ENCODE peak calls at places on chromosome 10, in four cellular contexts. E is neuronal stem cell; J is CD8-positive, alpha-beta T cell; N is HCT116. F is an unnamed sample. For H3K9me3, the result is how much of the 10 kb centered on the place peaks cover.

GRCh38 chr10:12194752-12195271 is 879 bp downstream of the NUDT5 start:
- DNase-seq in N (no peak), E (no peak), J (no peak), F (no peak)

GRCh38 chr10:98425511-98426352 is 10.8 kb upstream of the PYROXD2 start:
- DNase-seq in E (peak), J (no peak), N (peak), F (peak)

GRCh38 chr10:26857991-26858706 is 2.6 kb downstream of the ABI1 start:
- DNase-seq in E (no peak), J (no peak), N (no peak), F (no peak)

GRCh38 chr10:8050561-8051108 is 3.9 kb upstream of the GATA3 start:
- DNase-seq in E (peak), J (no peak), N (no peak), F (no peak)

GRCh38 chr10:21702633-21703111 is 168.6 kb downstream of the MLLT10 start:
- DNase-seq in N (no peak), E (no peak), J (no peak), F (no peak)

GRCh38 chr10:125117941-125118630 is 42.3 kb downstream of the CTBP2 start:
- DNase-seq in E (no peak), N (no peak), J (no peak), F (no peak)

GRCh38 chr10:71584902-71585578 is 134.5 kb downstream of the C10orf105 start:
- DNase-seq in N (no peak), E (no peak), J (no peak), F (no peak)

GRCh38 chr10:9823268-9823930 is 1194.3 kb upstream of the CELF2 start:
- DNase-seq in E (no peak), N (no peak), J (no peak), F (no peak)

GRCh38 chr10:74917481-74918077 is 91.2 kb downstream of the KAT6B start:
- DNase-seq in E (no peak), J (no peak), N (peak), F (no peak)

GRCh38 chr10:111916011-111916410 is 267.6 kb downstream of the GPAM start:
- DNase-seq in E (no peak), J (no peak), N (no peak), F (no peak)

GRCh38 chr10:118210276-118210675 is 131.8 kb downstream of the FAM204A start:
- DNase-seq in J (no peak), N (no peak), E (no peak), F (no peak)

GRCh38 chr10:69089638-69090599 is 2.0 kb downstream of the SRGN start:
- DNase-seq in E (no peak), J (peak), N (no peak), F (peak)

GRCh38 chr10:97573021-97573420 is 442 bp downstream of the ANKRD2 start:
- DNase-seq in J (no peak), E (no peak), N (no peak), F (no peak)

GRCh38 chr10:86443069-86443468 is 76.5 kb upstream of the GRID1 start:
- DNase-seq in N (no peak), J (no peak), E (no peak), F (no peak)

GRCh38 chr10:55897436-55897835 is 463.6 kb downstream of the ZWINT start:
- DNase-seq in J (no peak), N (no peak), E (no peak), F (no peak)

GRCh38 chr10:103546401-103546800 is 52.9 kb downstream of the NEURL1 start:
- DNase-seq in N (no peak), J (no peak), E (no peak), F (no peak)

GRCh38 chr10:104122273-104123107 is 519 bp downstream of the SFR1 start:
- DNase-seq in E (no peak), J (no peak), N (no peak), F (no peak)

GRCh38 chr10:61819208-61819607 is 82.3 kb upstream of the ARID5B start:
- DNase-seq in N (no peak), E (no peak), J (no peak), F (no peak)

GRCh38 chr10:23351914-23352313 is 7.3 kb upstream of the C10orf67 start:
- DNase-seq in N (no peak), J (no peak), E (no peak), F (no peak)

GRCh38 chr10:119025776-119026175 is 3.7 kb upstream of the NANOS1 start:
- DNase-seq in J (no peak), E (no peak), N (no peak), F (no peak)

GRCh38 chr10:129939416-129940275 is 24.4 kb downstream of the EBF3 start:
- DNase-seq in J (no peak), N (no peak), E (no peak), F (no peak)

GRCh38 chr10:29409241-29410051 is 120.6 kb downstream of the LYZL1 start:
- DNase-seq in N (peak), E (no peak), J (no peak), F (no peak)

GRCh38 chr10:29613791-29614190 is 21.0 kb downstream of the SVIL start:
- DNase-seq in E (no peak), N (no peak), J (no peak), F (no peak)

GRCh38 chr10:84008878-84009277 is 130.4 kb upstream of the GHITM start:
- DNase-seq in J (no peak), N (peak), E (no peak), F (no peak)

GRCh38 chr10:96626795-96627194 is 40.0 kb upstream of the TM9SF3 start:
- DNase-seq in N (no peak), E (no peak), J (no peak), F (no peak)

GRCh38 chr10:113386005-113386404 is 166.8 kb upstream of the HABP2 start:
- DNase-seq in E (no peak), N (peak), J (no peak), F (no peak)

GRCh38 chr10:122263971-122264370 is 7.1 kb upstream of the BTBD16 start:
- DNase-seq in N (no peak), E (no peak), J (no peak), F (no peak)

GRCh38 chr10:114615600-114616007 is 42.5 kb downstream of the ABLIM1 start:
- DNase-seq in E (no peak), N (no peak), J (no peak), F (no peak)

GRCh38 chr10:11896549-11897200 is 73.5 kb downstream of the PROSER2 start:
- DNase-seq in J (no peak), N (no peak), E (no peak), F (no peak)

GRCh38 chr10:109698121-109698520 is 225.2 kb downstream of the XPNPEP1 start:
- DNase-seq in E (no peak), N (no peak), J (no peak), F (no peak)

GRCh38 chr10:83372646-83373045 is 766.7 kb upstream of the GHITM start:
- DNase-seq in N (no peak), E (no peak), J (no peak), F (no peak)

GRCh38 chr10:78905015-78905939 is 163.5 kb upstream of the ZMIZ1 start:
- DNase-seq in J (no peak), E (no peak), N (no peak), F (no peak)

DNA sequence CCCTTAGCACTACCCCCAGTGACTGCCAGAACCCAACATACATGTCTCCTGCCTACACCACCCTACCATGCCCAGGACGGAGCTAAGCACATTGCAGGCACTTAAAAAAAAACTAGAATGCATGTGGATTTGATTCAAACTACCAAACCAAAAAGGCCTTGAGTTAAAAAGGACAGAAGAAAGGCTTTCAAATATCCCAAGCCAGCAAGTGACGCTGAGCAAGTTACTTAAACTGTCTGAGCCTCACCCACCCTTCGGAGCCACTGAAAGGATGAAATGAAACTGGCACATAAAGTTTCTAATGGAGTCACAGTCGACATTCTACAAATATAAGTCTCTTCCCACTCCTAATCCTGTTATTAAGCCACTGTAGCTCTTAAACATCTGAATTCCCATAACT is 1.8 kb downstream of the CPXM2 start:
- DNase-seq in E (no peak), N (no peak), J (no peak), F (no peak)
- H3K4me3 ChIP-seq in E (no peak), N (no peak), J (no peak), F (no peak)

GRCh38 chr10:34710391-34710751 is 104.7 kb downstream of the PARD3 start:
- DNase-seq in J (no peak), E (no peak), N (no peak), F (no peak)
- H3K9me3 ChIP-seq in J (under half), E (under half), N (under half), F (under half)

GRCh38 chr10:44962870-44963738 is 3.5 kb downstream of the RASSF4 start:
- DNase-seq in N (no peak), E (no peak), J (no peak), F (no peak)
- H3K4me3 ChIP-seq in N (no peak), E (no peak), J (no peak), F (no peak)

DNA sequence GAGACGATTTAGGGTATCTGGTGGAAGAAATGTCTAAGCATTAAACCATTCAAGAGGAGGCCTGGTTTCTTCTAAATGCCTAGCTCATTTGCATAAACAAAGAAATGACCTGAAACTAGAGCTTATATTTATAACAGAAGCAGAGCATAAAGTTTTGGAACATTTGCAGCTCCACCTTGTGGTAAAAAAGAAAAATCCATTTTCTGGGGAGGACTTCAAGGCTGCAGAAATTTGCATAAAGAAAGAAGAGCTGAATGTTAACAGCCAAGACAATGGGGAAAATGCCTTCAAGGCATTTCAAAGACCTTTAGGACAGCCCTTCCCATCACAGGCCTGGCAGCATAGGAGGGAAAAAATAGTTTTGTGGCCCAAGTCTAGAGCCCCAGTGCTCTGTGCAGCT is 362.0 kb downstream of the ZNF248 start:
- DNase-seq in J (no peak), E (no peak), N (no peak), F (no peak)
- H3K9me3 ChIP-seq in J (under half), E (under half), N (under half), F (under half)

DNA sequence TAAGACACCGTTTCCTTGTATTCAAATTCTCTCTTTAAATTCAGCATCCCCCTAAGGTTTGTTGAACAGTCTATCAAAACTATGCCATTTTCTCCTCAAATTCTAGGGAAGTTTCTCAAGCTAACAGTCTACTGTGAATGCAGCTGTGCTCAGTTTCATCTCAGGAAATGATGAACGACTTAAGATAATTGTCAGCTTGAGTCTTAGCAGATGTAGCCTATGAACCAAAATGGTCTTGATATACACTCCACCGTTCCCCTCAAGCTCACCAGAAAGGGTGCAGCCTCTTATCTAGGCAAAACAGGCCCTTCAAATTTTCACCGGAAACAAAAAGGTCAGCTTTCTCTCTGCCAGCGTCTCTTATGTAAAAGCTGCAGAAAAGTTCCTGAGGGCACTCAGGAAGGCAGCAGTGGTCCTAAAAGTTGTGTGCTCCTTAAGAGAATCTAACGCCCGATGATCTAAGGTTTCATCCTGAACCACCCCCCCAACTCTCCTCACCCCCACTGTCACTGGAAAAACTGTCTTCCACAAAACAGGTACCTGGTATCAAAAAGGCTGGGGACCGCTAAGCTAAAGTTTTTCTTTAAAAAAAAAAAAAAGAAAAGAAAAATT is 2.1 kb downstream of the DNAJC9 start:
- DNase-seq in N (no peak), J (no peak), E (no peak), F (no peak)
- H3K4me3 ChIP-seq in N (no peak), J (no peak), E (no peak), F (no peak)

DNA sequence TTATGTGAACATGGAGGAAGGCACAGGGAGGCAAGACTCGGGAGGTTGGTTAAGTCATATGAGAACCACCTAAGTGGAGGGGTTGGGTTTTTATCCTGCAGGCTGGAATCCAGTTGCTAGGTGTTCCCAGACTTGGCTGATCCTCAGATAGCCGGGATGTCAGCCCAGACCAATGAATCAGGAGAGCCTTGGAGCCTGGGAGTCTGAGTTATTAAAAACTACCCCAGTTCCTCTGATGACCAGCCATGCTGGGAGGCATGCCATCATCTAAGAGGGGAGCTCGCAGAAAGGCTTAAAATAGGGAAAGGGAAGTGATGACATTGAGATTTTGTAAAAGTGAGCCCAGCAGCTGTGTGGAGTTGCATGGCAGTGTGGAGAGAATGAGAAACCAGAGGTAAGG is 238.1 kb downstream of the ZNF248 start:
- DNase-seq in E (no peak), J (no peak), N (no peak), F (no peak)
- H3K9me3 ChIP-seq in E (under half), J (under half), N (under half), F (under half)

GRCh38 chr10:3496138-3496537 is 288.9 kb downstream of the KLF6 start:
- DNase-seq in J (no peak), E (no peak), N (no peak), F (no peak)

GRCh38 chr10:3493621-3494020 is 291.4 kb downstream of the KLF6 start:
- DNase-seq in N (no peak), E (no peak), J (no peak), F (no peak)

GRCh38 chr10:3495281-3495680 is 289.7 kb downstream of the KLF6 start:
- DNase-seq in J (no peak), E (no peak), N (no peak), F (no peak)

GRCh38 chr10:3494879-3495230 is 290.2 kb downstream of the KLF6 start:
- DNase-seq in N (no peak), E (no peak), J (no peak), F (no peak)

DNA sequence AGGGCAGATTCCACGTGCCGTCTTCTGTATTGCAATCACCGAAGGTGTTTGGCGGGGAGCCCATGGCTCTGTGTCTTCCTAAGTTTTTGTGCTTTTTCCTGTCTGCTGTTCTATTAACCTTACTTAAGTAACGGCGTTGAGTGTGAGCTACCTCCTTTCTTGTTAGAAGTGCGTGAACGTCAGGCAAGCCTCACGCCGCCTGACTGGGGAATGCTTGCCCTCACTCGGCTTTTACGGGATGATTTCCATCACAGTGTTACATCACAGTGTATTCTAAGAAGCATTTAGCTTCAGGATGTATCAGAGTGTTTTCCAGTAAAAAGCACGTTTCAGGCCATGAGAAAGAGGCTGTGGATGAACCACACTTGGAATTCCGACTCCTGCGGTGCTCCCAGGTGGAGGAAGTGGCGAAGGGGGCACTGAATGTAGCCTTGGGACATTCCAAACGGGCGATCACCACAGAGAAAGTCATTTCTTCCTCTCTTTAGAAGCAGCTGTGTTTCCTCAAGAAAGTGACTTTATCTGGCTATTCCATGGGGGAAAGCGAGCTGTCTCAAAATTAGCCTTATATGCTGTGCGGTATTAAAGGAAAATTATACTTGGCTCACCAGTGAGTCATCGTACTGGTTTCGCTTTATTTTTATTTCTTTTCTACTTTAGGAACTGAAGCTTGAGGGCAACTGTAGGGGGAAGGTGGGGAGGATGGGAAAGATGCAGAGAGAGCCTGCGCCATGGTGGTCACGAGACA is 290.7 kb downstream of the KLF6 start:
- DNase-seq in J (no peak), N (no peak), E (no peak), F (no peak)
- H3K4me3 ChIP-seq in J (no peak), N (no peak), E (no peak), F (no peak)

GRCh38 chr10:37727491-37728352 is 129.7 kb downstream of the ZNF248 start:
- DNase-seq in J (no peak), E (no peak), N (no peak), F (no peak)
- H3K9me3 ChIP-seq in J (under half), E (under half), N (under half), F (under half)

GRCh38 chr10:100696477-100696901 is 48.9 kb upstream of the PAX2 start:
- DNase-seq in J (no peak), N (no peak), E (no peak), F (no peak)
- H3K4me3 ChIP-seq in J (no peak), N (no peak), E (no peak), F (no peak)

F was measured in effector memory CD4-positive, alpha-beta T cell.